ENCODE peak calls at places on chromosomes 13 and 19, in six cellular contexts. U, E, W, L, P and B are unnamed samples.

GRCh38 chr13:43493496-43494000 is 293.2 kb downstream of the ENOX1 start:
- DNase-seq in U (no peak), W (no peak), L (no peak), E (no peak), P (no peak), B (no peak)

GRCh38 chr19:29517412-29517811 is 8.4 kb upstream of the VSTM2B start:
- DNase-seq in U (no peak), L (no peak), W (no peak), P (no peak), E (no peak), B (no peak)

GRCh38 chr13:26534036-26534726 is 23.3 kb upstream of the WASF3 start:
- DNase-seq in W (no peak), P (no peak), U (no peak), L (peak), E (no peak), B (no peak)

GRCh38 chr19:29831041-29831548 is 19.3 kb downstream of the CCNE1 start:
- DNase-seq in E (no peak), L (no peak), W (no peak), P (no peak), U (no peak), B (no peak)

GRCh38 chr19:33302974-33303790 is 848 bp upstream of the CEBPA start:
- DNase-seq in W (no peak), P (peak), U (peak), L (no peak), E (peak), B (no peak)

GRCh38 chr19:40365613-40366401 is 17.3 kb downstream of the PLD3 start:
- DNase-seq in P (peak), W (no peak), E (peak), L (peak), U (peak), B (no peak)

GRCh38 chr13:113920606-113921306 is 53.1 kb downstream of the C13orf46 start:
- DNase-seq in E (no peak), P (no peak), U (no peak), W (no peak), L (no peak), B (no peak)

GRCh38 chr19:36665832-36666231 is 805 bp downstream of the ZNF461 start:
- DNase-seq in P (no peak), U (no peak), L (no peak), E (no peak), W (no peak), B (no peak)

GRCh38 chr19:48182434-48182833 is 12.0 kb downstream of the ZSWIM9 start:
- DNase-seq in P (no peak), U (no peak), L (no peak), E (no peak), W (no peak), B (no peak)

GRCh38 chr19:58218899-58219298 is 9.8 kb upstream of the ZNF544 start:
- DNase-seq in L (peak), E (no peak), P (no peak), W (no peak), U (no peak), B (peak)

GRCh38 chr13:48818495-48818961 is 157.2 kb upstream of the FNDC3A start:
- DNase-seq in W (no peak), E (no peak), U (peak), L (no peak), P (no peak), B (no peak)

GRCh38 chr13:39417643-39418042 is 185.3 kb downstream of the LHFPL6 start:
- DNase-seq in U (peak), W (no peak), P (no peak), L (no peak), E (no peak), B (no peak)

GRCh38 chr19:36528921-36529518 is 949 bp upstream of the ZNF260 start:
- DNase-seq in L (peak), P (peak), U (no peak), E (peak), W (peak), B (peak)

GRCh38 chr13:28622286-28622685 is 36.6 kb upstream of the POMP start:
- DNase-seq in U (no peak), P (no peak), L (no peak), W (no peak), E (no peak), B (no peak)

GRCh38 chr13:40983269-40983668 is 35.8 kb downstream of the ELF1 start:
- DNase-seq in U (no peak), W (no peak), E (no peak), P (no peak), L (no peak), B (no peak)

GRCh38 chr13:98324105-98324504 is 147.0 kb upstream of the RNF113B start:
- DNase-seq in W (no peak), E (no peak), P (no peak), U (no peak), L (no peak), B (no peak)

GRCh38 chr13:19596960-19597361 is 35.6 kb upstream of the TPTE2 start:
- DNase-seq in P (no peak), L (no peak), W (no peak), E (peak), U (peak), B (peak)

GRCh38 chr13:21234537-21234936 is 58.1 kb downstream of the MRPL57 start:
- DNase-seq in L (no peak), W (no peak), U (no peak), P (peak), E (no peak), B (peak)

GRCh38 chr13:46403851-46404731 is 17.0 kb upstream of the RUBCNL start:
- DNase-seq in P (no peak), E (no peak), L (no peak), U (no peak), W (no peak), B (no peak)

GRCh38 chr13:62418872-62419271 is 1003.2 kb upstream of the PCDH20 start:
- DNase-seq in E (no peak), W (no peak), L (no peak), U (peak), P (no peak), B (no peak)

GRCh38 chr13:49443327-49443688 is 556 bp downstream of the CAB39L start:
- DNase-seq in U (peak), L (peak), E (no peak), P (peak), W (no peak), B (peak)

GRCh38 chr19:49474545-49474930 is 523 bp downstream of the FLT3LG start:
- DNase-seq in L (no peak), E (no peak), U (no peak), P (no peak), W (no peak), B (no peak)

GRCh38 chr19:1221141-1221903 is 15.7 kb downstream of the STK11 start:
- DNase-seq in W (no peak), U (peak), P (no peak), L (no peak), E (no peak), B (peak)

GRCh38 chr13:45368571-45368970 is 27.6 kb upstream of the TPT1 start:
- DNase-seq in W (no peak), E (no peak), U (peak), P (no peak), L (no peak), B (no peak)

GRCh38 chr19:29528946-29529645 is 3.3 kb downstream of the VSTM2B start:
- DNase-seq in P (no peak), W (no peak), U (no peak), E (peak), L (no peak), B (no peak)

GRCh38 chr13:35712907-35713685 is 236.6 kb upstream of the MAB21L1 start:
- DNase-seq in L (no peak), E (no peak), W (no peak), P (no peak), U (peak), B (no peak)

GRCh38 chr13:40026174-40026585 is 370.7 kb downstream of the COG6 start:
- DNase-seq in U (peak), L (no peak), W (peak), P (no peak), E (no peak), B (no peak)

GRCh38 chr13:39422845-39423565 is 180.0 kb downstream of the LHFPL6 start:
- DNase-seq in L (no peak), P (no peak), W (no peak), E (no peak), U (no peak), B (no peak)

GRCh38 chr19:50490991-50491472 is 14.4 kb upstream of the GARIN5A start:
- DNase-seq in E (no peak), P (no peak), U (no peak), W (no peak), L (no peak), B (no peak)

GRCh38 chr13:96141032-96141431 is 51.1 kb downstream of the HS6ST3 start:
- DNase-seq in L (peak), W (no peak), U (peak), E (no peak), P (no peak), B (peak)

GRCh38 chr19:48271531-48272151 is 1.8 kb downstream of the ZNF114 start:
- DNase-seq in P (no peak), E (peak), L (no peak), W (no peak), U (peak), B (peak)

GRCh38 chr19:49556412-49557398 is 23.7 kb downstream of the NOSIP start:
- DNase-seq in P (no peak), U (no peak), E (no peak), L (no peak), W (no peak), B (no peak)

GRCh38 chr13:50993908-50994307 is 84.3 kb downstream of the RNASEH2B start:
- DNase-seq in P (no peak), W (no peak), U (no peak), L (no peak), E (no peak), B (no peak)

GRCh38 chr19:7512400-7512851 is 3.5 kb upstream of the ZNF358 start:
- DNase-seq in L (peak), P (no peak), W (no peak), E (no peak), U (no peak), B (no peak)

GRCh38 chr13:78679329-78679728 is 20.4 kb upstream of the OBI1 start:
- DNase-seq in L (no peak), U (no peak), E (no peak), W (no peak), P (no peak), B (no peak)

GRCh38 chr19:49592486-49593232 is 1.7 kb downstream of the PRR12 start:
- DNase-seq in L (peak), U (no peak), E (peak), W (no peak), P (no peak), B (no peak)

GRCh38 chr19:46056536-46056935 is 15.7 kb upstream of the IGFL4 start:
- DNase-seq in U (no peak), P (no peak), E (no peak), L (no peak), W (no peak), B (peak)

GRCh38 chr19:13366529-13367143 is 139.6 kb downstream of the CACNA1A start:
- DNase-seq in L (peak), U (peak), P (peak), E (peak), W (no peak), B (no peak)
- TF ChIP-seq BHLHE40 in L (no peak), U (no peak), P (no peak), E (no peak), W (no peak), B (no peak)

DNA sequence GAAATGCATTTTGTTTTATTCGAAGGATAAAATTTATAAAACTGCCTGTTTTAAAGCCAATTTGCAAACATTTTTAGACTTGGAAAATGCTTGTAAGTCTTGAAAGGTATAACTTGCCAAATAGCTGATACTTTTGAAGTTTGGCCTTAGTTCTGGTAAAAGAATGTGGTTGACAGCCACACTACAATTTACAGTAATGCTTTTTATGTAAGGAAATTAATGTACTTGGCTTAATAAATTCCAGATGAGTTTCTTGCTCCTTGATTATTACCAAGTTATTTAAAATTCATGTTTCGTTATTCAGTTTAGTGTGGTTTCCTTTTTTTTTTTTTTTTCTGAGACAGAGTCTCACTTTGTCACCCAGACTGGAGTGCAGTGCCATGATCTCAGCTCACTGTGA is 14.9 kb downstream of the LMO7 start:
- DNase-seq in L (no peak), P (no peak), W (no peak), U (no peak), E (no peak), B (no peak)
- TF ChIP-seq BHLHE40 in L (no peak), P (no peak), W (no peak), U (no peak), E (no peak), B (no peak)

GRCh38 chr13:89721216-89721615 is 1626.3 kb upstream of the MIR17HG start:
- DNase-seq in E (no peak), P (no peak), U (no peak), L (no peak), W (no peak), B (no peak)

DNA sequence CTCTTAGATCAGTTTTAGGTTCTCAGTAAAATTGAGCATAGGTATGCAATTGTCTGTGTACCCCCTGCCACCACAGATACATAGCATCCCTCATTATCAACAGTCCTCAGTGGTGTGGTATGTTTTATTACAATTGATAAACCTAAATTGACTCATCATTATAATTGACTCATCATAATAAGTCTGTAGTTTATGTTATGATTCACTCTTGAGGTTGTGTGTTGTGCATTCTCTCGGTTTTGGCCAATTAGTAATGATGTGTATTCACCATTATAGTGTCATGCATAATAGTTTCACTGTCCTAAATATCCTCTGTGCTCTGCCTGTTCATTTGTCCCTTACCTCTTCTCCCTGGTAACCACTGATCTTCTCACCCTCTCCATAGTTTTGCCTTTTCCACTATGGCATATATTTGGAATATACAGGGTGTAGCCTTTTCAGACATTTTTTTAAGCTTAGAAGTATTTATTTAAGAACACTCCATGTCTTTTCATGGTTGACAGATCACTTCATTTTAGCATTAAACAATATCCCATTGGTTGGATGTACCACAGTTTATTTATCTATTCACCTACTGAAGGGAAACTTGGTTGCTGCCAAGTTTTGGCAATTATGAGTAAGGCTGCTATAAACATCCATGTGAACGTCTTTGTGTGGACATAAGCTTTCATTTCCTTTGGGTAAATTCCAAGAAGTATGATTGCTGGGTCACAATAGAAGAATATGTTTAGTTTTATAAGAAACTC is 1620.6 kb upstream of the MIR17HG start:
- DNase-seq in L (no peak), U (peak), E (no peak), P (no peak), W (no peak), B (no peak)
- TF ChIP-seq BHLHE40 in L (no peak), U (no peak), E (no peak), P (no peak), W (no peak), B (no peak)

DNA sequence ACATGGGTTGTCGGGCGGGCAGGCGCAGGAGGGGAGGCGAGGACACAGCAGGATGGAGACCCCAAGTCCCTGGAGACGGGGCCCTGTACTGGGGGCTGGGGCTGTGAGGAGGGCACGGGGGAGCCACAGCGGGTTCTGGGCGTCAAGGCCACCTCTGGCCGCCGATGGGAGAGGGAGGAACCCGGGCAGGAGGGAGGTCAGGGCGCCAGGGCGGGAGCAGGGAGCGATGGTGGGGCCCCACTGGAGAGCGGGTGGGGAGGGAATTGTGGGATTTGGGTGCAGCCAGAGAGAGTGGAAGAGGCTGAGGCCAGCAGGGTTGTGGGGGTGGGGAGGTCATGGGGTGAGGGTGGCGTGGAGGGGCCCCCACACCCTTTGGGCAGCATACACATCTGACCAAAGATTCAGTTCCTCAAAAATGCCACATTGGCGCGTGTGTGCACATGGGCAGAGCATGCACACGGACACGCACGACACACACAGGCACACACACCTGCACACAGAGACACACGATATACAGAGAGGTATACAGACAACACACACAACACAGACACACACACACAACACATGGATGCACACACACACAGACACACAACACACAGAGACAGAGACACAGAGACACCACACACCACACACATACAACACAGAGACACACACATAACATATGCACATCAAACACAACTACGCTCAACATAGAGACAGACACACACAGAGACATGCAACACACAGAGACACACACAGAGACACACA is 54.9 kb downstream of the AP1M1 start:
- DNase-seq in E (no peak), U (no peak), W (peak), L (no peak), P (no peak), B (no peak)
- TF ChIP-seq BHLHE40 in E (no peak), U (no peak), W (peak), L (no peak), P (no peak), B (no peak)

DNA sequence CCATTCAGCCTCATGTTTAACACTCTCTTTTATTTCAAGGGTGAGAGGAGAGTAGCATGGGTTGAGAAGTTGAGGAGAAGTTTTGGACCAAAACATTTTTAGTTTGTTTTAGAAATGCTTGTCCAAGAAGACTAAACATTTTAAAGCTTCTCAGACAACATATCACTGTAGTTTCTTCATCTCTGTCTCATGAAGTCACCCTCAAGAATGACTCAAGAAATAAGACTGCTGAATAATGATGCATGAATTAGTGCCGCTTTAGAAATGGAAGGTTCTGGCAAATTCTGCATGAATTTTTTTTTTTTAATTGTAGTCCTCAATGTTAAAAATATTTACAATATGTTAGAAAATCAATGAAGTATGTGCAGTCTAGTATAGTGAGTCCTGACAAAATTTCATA is 422.7 kb upstream of the ARGLU1 start:
- DNase-seq in E (no peak), W (no peak), L (no peak), P (no peak), U (peak), B (no peak)
- TF ChIP-seq BHLHE40 in E (no peak), W (no peak), L (no peak), P (no peak), U (no peak), B (no peak)

DNA sequence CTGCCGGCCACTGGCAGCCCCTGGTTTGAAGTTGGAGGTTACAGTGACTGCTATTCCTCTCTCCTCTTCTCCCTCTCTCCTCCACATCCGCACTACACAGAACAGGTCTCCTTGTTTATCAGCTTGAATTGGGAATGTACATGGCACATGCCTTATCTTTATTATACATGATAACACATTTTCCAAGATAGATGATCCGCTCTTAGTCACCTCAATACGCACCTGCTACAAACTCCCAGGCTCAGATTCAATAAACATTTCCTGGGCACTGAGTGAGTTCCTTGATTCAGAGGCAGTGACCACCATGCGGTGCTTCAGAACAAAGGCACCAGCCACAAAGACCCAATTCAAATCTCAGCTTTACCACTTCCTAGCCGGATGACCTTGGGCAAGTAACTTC is 227.7 kb downstream of the TSHZ3 start:
- DNase-seq in P (no peak), U (no peak), L (no peak), W (no peak), E (no peak), B (no peak)
- TF ChIP-seq BHLHE40 in P (no peak), U (no peak), L (no peak), W (no peak), E (no peak), B (no peak)

GRCh38 chr13:80161219-80161618 is 179.7 kb downstream of the SPRY2 start:
- DNase-seq in L (no peak), E (no peak), U (no peak), W (no peak), P (no peak), B (no peak)

GRCh38 chr13:80160110-80160509 is 180.8 kb downstream of the SPRY2 start:
- DNase-seq in W (no peak), U (no peak), L (no peak), E (no peak), P (no peak), B (no peak)

GRCh38 chr13:80161896-80162295 is 179.0 kb downstream of the SPRY2 start:
- DNase-seq in W (no peak), L (no peak), P (no peak), E (no peak), U (peak), B (no peak)

GRCh38 chr13:80157261-80157942 is 183.5 kb downstream of the SPRY2 start:
- DNase-seq in W (no peak), E (no peak), L (no peak), P (no peak), U (peak), B (no peak)
- TF ChIP-seq BHLHE40 in W (no peak), E (no peak), L (no peak), P (no peak), U (no peak), B (no peak)

GRCh38 chr13:109451726-109452125 is 334.7 kb downstream of the IRS2 start:
- DNase-seq in L (no peak), P (no peak), U (no peak), W (no peak), E (no peak), B (no peak)

GRCh38 chr13:109448629-109449028 is 337.8 kb downstream of the IRS2 start:
- DNase-seq in P (no peak), U (no peak), W (no peak), L (no peak), E (no peak), B (no peak)

GRCh38 chr13:109454167-109454917 is 332.0 kb downstream of the IRS2 start:
- DNase-seq in W (no peak), E (no peak), P (no peak), U (peak), L (no peak), B (no peak)
- TF ChIP-seq BHLHE40 in W (no peak), E (no peak), P (no peak), U (no peak), L (no peak), B (no peak)